ENCODE peak calls at places on chromosomes 16 and 17, in six cellular contexts. B is effector memory CD4-positive, alpha-beta T cell; N is thoracic aorta; Z is HepG2; Q is hepatocyte; X is naive thymus-derived CD4-positive, alpha-beta T cell. L is an unnamed sample. For H3K9me3 and H3K27me3, the result is how much of the 10 kb centered on the place peaks cover.

GRCh38 chr17:78798695-78799559 is 16.9 kb upstream of the CYTH1 start:
- DNase-seq in B (no peak), X (peak), Z (peak), Q (peak), N (no peak), L (peak)

GRCh38 chr16:82699711-82700495 is 73.1 kb downstream of the CDH13 start:
- DNase-seq in B (no peak), Z (no peak), X (no peak), Q (no peak), N (no peak), L (no peak)

GRCh38 chr17:51869387-51869786 is 289.1 kb downstream of the CA10 start:
- DNase-seq in X (no peak), N (no peak), B (no peak), Q (peak), Z (peak), L (no peak)

GRCh38 chr16:4361944-4362311 is 9.7 kb upstream of the VASN start:
- DNase-seq in Q (no peak), N (no peak), B (no peak), Z (no peak), X (no peak), L (no peak)

GRCh38 chr16:21950782-21951521 is 2.2 kb upstream of the UQCRC2 start:
- DNase-seq in B (no peak), Q (peak), X (peak), N (no peak), Z (peak), L (no peak)

GRCh38 chr17:50551433-50551815 is 4.5 kb downstream of the SPATA20 start:
- DNase-seq in X (no peak), N (no peak), B (no peak), Q (no peak), Z (no peak), L (no peak)

GRCh38 chr17:30113213-30113612 is 3.4 kb upstream of the NSRP1 start:
- DNase-seq in Q (no peak), N (no peak), B (no peak), X (no peak), Z (peak), L (no peak)

GRCh38 chr17:82129095-82129494 is 31.1 kb upstream of the FASN start:
- DNase-seq in X (no peak), Q (no peak), N (no peak), B (no peak), Z (no peak), L (no peak)

GRCh38 chr17:2029911-2030778 is at the start of gene DPH1:
- DNase-seq in B (peak), N (no peak), Z (peak), Q (peak), X (peak), L (peak)

GRCh38 chr17:27180322-27180721 is 113.6 kb upstream of the WSB1 start:
- DNase-seq in Z (no peak), B (no peak), X (no peak), Q (no peak), N (no peak), L (no peak)
- H3K9me3 ChIP-seq in Z (under half), B (under half), X (under half), Q (under half), N (under half), L (under half)

GRCh38 chr17:45686250-45686649 is 97.9 kb upstream of the CRHR1 start:
- DNase-seq in Z (no peak), B (no peak), X (no peak), N (no peak), Q (no peak), L (no peak)
- H3K27me3 ChIP-seq in Z (half or more), B (under half), X (under half), N (under half), Q (under half), L (under half)

DNA sequence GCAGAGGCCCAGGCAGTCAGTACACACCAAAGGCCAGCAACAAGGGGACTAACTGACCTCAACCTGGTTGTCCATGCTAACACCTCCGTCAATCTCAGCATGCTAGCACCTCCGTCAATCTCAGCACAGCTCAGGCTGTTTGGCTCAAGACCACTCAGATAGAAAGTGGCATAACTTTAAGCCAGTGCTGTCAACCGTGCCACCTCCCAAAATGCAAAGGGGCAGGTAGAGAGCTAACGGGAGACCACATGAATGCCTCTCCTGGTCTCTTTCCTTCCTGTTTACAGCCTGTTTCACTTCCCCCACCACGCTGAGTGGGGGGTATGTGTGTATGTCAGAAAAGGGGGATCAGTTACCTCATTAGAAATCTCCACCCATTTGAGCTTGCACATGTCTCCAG is 3.3 kb downstream of the UBTF start:
- DNase-seq in X (peak), N (no peak), Q (no peak), Z (no peak), B (no peak), L (no peak)
- H3K9me3 ChIP-seq in X (under half), N (under half), Q (under half), Z (under half), B (under half), L (under half)

GRCh38 chr16:68784226-68784625 is 47.1 kb downstream of the CDH1 start:
- DNase-seq in B (no peak), N (no peak), Q (no peak), Z (no peak), X (no peak), L (no peak)

GRCh38 chr16:68786685-68787418 is 49.8 kb downstream of the CDH1 start:
- DNase-seq in B (no peak), Z (peak), N (no peak), X (no peak), Q (peak), L (no peak)

GRCh38 chr16:68785715-68786114 is 48.6 kb downstream of the CDH1 start:
- DNase-seq in X (no peak), Q (no peak), B (no peak), N (no peak), Z (no peak), L (no peak)

GRCh38 chr16:68782198-68783174 is 45.4 kb downstream of the CDH1 start:
- DNase-seq in B (no peak), X (no peak), N (no peak), Z (no peak), Q (no peak), L (no peak)

GRCh38 chr16:68784721-68785120 is 47.6 kb downstream of the CDH1 start:
- DNase-seq in B (no peak), Z (no peak), N (no peak), X (no peak), Q (no peak), L (no peak)
- H3K27me3 ChIP-seq in B (under half), Z (under half), N (under half), X (under half), Q (under half), L (under half)

DNA sequence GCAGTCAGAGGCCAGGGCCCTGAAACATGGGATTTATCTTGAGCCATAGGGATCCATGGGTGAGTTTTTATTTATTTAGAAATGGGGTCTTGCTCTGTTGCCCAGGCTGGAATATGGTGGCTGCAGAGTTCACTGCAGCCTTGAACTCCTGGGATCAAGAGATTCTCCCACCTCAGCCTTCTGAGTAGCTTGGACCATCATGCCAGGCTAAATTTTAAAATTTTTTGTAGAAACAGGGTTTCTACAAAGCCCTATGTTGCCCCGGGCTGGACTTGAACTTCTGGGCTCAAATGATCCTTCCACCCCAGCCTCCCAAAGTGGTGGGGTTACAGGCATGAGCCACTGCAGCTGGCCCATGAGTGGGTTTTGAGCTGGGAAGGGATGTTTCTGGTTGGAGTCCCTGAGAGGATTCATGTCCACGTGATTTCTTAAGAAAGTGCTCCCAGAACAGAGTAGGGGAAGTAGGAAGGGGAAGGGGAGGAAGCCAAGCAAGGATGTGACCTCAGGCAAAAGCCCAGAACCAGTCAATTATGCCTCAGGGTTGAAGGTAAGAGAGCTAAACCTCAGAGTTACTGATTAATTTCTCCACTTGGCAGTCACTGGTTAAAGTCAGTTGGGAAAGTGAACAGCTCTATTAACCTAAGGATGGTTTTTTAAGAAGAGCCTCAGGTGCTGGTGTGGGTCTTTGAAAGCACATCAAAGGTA is 3.9 kb upstream of the KAT8 start:
- DNase-seq in Q (peak), B (no peak), Z (peak), X (no peak), N (no peak), L (no peak)
- H3K9me3 ChIP-seq in Q (under half), B (under half), Z (under half), X (under half), N (under half), L (under half)

GRCh38 chr17:33261911-33262665 is 31.0 kb downstream of the ASIC2 start:
- DNase-seq in N (no peak), Z (no peak), B (no peak), Q (no peak), X (no peak), L (no peak)
- H3K27me3 ChIP-seq in N (under half), Z (under half), B (under half), Q (under half), X (under half), L (under half)